ENCODE peak calls at places on chromosome 19, in five cellular contexts. E, R, X, Y and B are unnamed samples.

GRCh38 chr19:2280633-2281264 is 1.2 kb downstream of the PEAK3 start:
- DNase-seq in R (no peak), X (no peak), Y (no peak), E (no peak), B (no peak)

GRCh38 chr19:7506385-7507328 is 9.2 kb upstream of the ZNF358 start:
- DNase-seq in R (no peak), E (peak; percentile 94), X (peak; percentile 80), Y (peak; percentile 72), B (peak; percentile 84)

GRCh38 chr19:33678796-33679195 is 57.0 kb downstream of the CHST8 start:
- DNase-seq in X (no peak), R (no peak), Y (no peak), E (no peak), B (no peak)

GRCh38 chr19:16969127-16969526 is 57.5 kb downstream of the CPAMD8 start:
- DNase-seq in Y (peak; percentile 45), R (no peak), X (no peak), E (no peak), B (peak; percentile 37)

GRCh38 chr19:39417463-39418181 is 5.2 kb downstream of the PLEKHG2 start:
- DNase-seq in E (no peak), X (no peak), R (no peak), Y (no peak), B (no peak)

GRCh38 chr19:3606174-3606689 is 443 bp downstream of the TBXA2R start:
- DNase-seq in Y (no peak), R (no peak), X (no peak), E (peak; percentile 80), B (no peak)

GRCh38 chr19:3457531-3458228 is 22.6 kb downstream of the SMIM24 start:
- DNase-seq in Y (no peak), E (no peak), R (no peak), X (no peak), B (no peak)

GRCh38 chr19:33562636-33563035 is 41.0 kb upstream of the PEPD start:
- DNase-seq in E (no peak), X (no peak), R (no peak), Y (no peak), B (no peak)

GRCh38 chr19:29680447-29680846 is 15.2 kb downstream of the PLEKHF1 start:
- DNase-seq in E (peak; percentile 72), X (peak; percentile 54), Y (no peak), R (no peak), B (no peak)

GRCh38 chr19:51000981-51001380 is 423 bp downstream of the KLK8 start:
- DNase-seq in X (no peak), Y (peak; percentile 72), E (no peak), R (no peak), B (no peak)

GRCh38 chr19:45716314-45717130 is 14.2 kb downstream of the FBXO46 start:
- DNase-seq in E (peak; percentile 51), Y (peak; percentile 50), X (no peak), R (no peak), B (peak; percentile 69)

GRCh38 chr19:23283925-23284324 is 33.7 kb upstream of the ZNF724 start:
- DNase-seq in E (peak; percentile 74), R (no peak), X (peak; percentile 29), Y (no peak), B (no peak)

GRCh38 chr19:53980553-53981407 is 10.7 kb upstream of the CACNG6 start:
- DNase-seq in E (no peak), R (no peak), X (no peak), Y (peak; percentile 39), B (peak; percentile 69)

GRCh38 chr19:14560776-14561108 is 11.1 kb downstream of the NDUFB7 start:
- DNase-seq in E (no peak), R (no peak), Y (no peak), X (no peak), B (no peak)

GRCh38 chr19:4051175-4052101 is 15.3 kb downstream of the ZBTB7A start:
- DNase-seq in Y (peak; percentile 93), E (peak; percentile 62), R (no peak), X (no peak), B (peak; percentile 84)

GRCh38 chr19:2487780-2488330 is 11.9 kb downstream of the GADD45B start:
- DNase-seq in E (no peak), X (no peak), Y (no peak), R (no peak), B (no peak)

GRCh38 chr19:58059003-58059671 is at the start of gene ZNF135:
- DNase-seq in Y (peak; percentile 6), X (peak; percentile 94), E (peak; percentile 79), R (peak; percentile 18), B (peak; percentile 26)

GRCh38 chr19:28483197-28483596 is 729.8 kb downstream of the UQCRFS1 start:
- DNase-seq in X (no peak), Y (no peak), E (no peak), R (no peak), B (no peak)

GRCh38 chr19:46068345-46069258 is 27.8 kb upstream of the IGFL4 start:
- DNase-seq in E (peak; percentile 33), X (no peak), R (peak; percentile 47), Y (peak; percentile 99), B (peak; percentile 94)

GRCh38 chr19:1019980-1020867 is 699 bp downstream of the TMEM259 start:
- DNase-seq in Y (no peak), R (no peak), X (peak; percentile 54), E (no peak), B (no peak)

GRCh38 chr19:17078038-17078919 is 2.7 kb downstream of the MYO9B start:
- DNase-seq in Y (peak; percentile 13), X (no peak), R (no peak), E (no peak), B (no peak)

GRCh38 chr19:19460258-19460731 is 54.8 kb downstream of the GATAD2A start:
- DNase-seq in E (no peak), X (no peak), R (no peak), Y (no peak), B (no peak)

GRCh38 chr19:18046066-18046718 is 38.2 kb downstream of the ARRDC2 start:
- DNase-seq in E (peak; percentile 15), Y (peak; percentile 83), R (no peak), X (no peak), B (peak; percentile 58)

GRCh38 chr19:31974941-31975340 is 370.5 kb upstream of the ZNF507 start:
- DNase-seq in R (no peak), E (no peak), Y (no peak), X (no peak), B (no peak)

GRCh38 chr19:1882089-1882785 is 3.1 kb downstream of the ABHD17A start:
- DNase-seq in X (no peak), Y (no peak), R (no peak), E (peak; percentile 51), B (no peak)

GRCh38 chr19:32869369-32870153 is at the start of gene SLC7A9:
- DNase-seq in X (no peak), R (no peak), Y (no peak), E (no peak), B (no peak)

GRCh38 chr19:48878219-48879024 is 6.2 kb downstream of the PPP1R15A start:
- DNase-seq in Y (peak; percentile 62), X (no peak), E (no peak), R (no peak), B (no peak)

GRCh38 chr19:5806905-5807304 is 2.0 kb downstream of the NRTN start:
- DNase-seq in E (no peak), X (no peak), R (no peak), Y (no peak), B (no peak)

DNA sequence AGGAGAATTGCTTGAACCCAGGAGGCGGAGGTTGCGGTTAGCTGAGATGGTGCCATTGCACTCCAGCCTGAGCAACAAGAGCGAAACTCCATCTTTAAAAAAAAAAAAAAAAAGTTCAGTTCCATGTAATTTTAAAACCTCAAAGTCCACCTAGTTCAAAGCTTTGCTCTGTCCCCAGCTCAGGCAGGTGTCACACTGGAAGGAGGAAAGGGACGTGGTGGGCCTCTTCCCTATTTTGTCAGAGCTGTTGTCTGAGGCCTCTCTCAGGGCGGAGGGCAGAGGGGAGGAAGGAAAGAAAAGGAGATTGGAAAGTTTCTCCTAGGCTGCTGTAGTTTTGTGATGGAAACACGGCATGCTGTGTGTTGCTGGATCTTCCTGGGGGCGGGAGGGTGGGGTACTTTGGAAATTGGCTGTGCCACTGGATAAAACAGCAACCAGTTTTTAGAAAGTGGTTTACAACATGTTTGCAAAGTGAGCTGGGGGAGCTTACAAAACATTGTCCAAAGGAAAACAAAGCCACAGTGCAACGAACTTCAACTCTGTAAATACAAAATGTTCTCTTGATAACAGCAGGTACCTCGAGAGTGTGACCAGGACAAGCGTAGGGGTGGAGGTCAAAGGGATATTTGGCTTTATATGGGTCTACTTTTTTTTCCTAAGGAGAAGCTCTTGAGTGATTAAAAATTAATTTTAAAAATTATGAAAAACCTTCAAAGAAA is 2.3 kb downstream of the IGSF23 start:
- DNase-seq in Y (no peak), X (no peak), E (no peak), R (no peak), B (no peak)
- H3K27ac ChIP-seq in Y (no peak overlapping the region), X (no peak overlapping the region), E (no peak overlapping the region), R (no peak overlapping the region), B (no peak overlapping the region)

GRCh38 chr19:8697671-8698432 is 743 bp downstream of the ACTL9 start:
- DNase-seq in R (no peak), E (no peak), Y (no peak), X (no peak), B (no peak)
- TF ChIP-seq CTCF in R (no peak), E (no peak), Y (no peak), X (no peak), B (no peak)

DNA sequence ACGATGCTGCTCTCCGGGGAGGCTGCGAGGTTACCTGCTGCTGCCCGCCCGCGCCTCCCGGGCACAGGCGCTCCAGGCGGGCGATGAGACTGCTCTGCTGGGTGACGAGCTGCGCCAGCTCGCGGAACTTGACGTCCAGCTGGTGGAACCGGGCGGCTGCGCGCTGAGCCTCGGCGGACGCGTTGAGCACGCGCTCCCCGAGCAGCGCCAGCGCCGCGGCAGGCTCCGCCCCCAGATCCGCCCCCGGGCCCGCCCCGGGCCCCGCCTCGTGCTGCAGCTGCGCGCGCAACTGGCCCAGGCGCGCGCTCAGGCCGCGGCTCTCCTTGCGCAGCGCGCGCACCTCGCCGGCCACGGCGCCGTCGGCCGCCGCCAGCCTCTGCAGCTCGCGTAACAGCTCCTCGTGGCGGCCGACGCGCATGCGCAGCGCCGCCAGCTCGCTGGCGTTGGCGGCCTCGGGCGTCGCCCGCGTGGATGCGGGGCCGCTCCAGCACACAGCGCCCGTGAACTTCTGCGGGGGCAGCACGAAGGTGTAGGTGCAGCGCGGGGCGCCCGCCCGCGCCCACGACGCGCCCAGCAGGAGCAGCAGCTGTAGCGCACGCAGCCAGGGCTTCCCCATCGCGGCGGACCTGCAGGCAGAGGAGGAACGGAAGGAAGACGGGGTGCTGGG is 6.4 kb downstream of the ANGPTL6 start:
- DNase-seq in Y (peak; percentile 87), X (peak; percentile 92), R (peak; percentile 56), E (peak; percentile 93), B (peak; percentile 97)
- H3K27ac ChIP-seq in Y (peak overlapping the region; percentile 3), X (peak overlapping the region; percentile 66), R (peak overlapping the region; percentile 25), E (peak overlapping the region; percentile 84), B (peak overlapping the region; percentile 77)

DNA sequence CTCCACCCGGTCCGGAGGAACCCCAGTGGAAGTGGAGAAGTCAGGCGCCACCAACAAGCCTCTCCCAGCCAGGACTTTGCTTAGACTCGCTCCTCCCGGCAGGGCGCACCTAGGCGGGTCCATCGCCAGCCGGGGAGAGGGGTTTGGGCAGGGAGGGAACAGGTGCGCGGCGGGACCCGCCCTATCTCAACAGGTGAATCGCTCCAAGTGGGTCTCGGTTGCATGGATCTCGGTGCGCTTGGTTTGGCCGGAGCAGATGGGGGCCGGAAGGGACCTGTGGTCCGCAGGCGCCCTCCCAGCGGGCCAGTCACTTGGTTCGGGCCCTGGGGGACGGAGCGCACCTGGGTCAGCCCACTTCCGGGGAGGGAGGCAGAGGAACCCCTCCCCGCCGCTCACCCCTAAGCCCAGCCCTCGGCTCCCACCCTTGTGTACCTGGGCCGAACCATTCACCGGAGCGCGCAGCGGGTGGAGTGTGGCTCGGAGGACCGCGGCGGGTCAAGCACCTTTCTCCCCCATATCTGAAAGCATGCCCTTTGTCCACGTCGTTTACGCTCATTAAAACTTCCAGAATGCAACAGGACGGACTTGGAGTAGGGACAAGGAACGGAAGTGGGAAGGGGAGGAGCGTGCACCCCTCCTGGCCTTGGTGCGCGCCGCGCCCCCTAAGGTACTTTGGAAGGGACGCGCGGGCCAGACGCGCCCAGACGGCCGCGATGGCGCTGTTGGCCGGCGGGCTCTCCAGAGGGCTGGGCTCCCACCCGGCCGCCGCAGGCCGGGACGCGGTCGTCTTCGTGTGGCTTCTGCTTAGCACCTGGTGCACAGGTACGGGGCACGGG is at the start of gene LSR:
- DNase-seq in E (peak; percentile 94), R (no peak), X (no peak), Y (peak; percentile 96), B (peak; percentile 98)
- TF ChIP-seq CTCF in E (peak; percentile 45), R (no peak), X (no peak), Y (peak; percentile 7), B (no peak)